ENCODE peak calls at places on chromosomes 16 and 17, in nine cellular contexts. F is activated T-cell treated with anti-CD3 and anti-CD28 coated beads, Interleukin-2, amount 50 U/mL, for 72 hours; D is M059J; J is stimulated activated CD8-positive, alpha-beta memory T cell treated with anti-CD3 and anti-CD28 coated beads, Interleukin-7, amount 100 ng/mL, for 1 hour; Y is CD4-positive, alpha-beta T cell; R is transverse colon; O is mesenteric fat pad; W is activated CD8-positive, alpha-beta T cell treated with anti-CD3 and anti-CD28 coated beads, Interleukin-2, amount 10 ng/mL, durations not matched to agents 7 days and 5 days; V is T-cell. B is an unnamed sample.

GRCh38 chr17:79183221-79184158 is 108.9 kb downstream of the ENGASE start:
- DNase-seq in F (no peak), D (no peak), J (no peak), Y (no peak), R (no peak), O (no peak), W (no peak), V (no peak), B (peak)

GRCh38 chr17:10033982-10034381 is 128.9 kb upstream of the RCVRN start:
- DNase-seq in F (no peak), D (no peak), J (no peak), Y (no peak), R (no peak), O (no peak), W (no peak), V (no peak), B (no peak)

GRCh38 chr17:30251931-30252330 is 16.4 kb upstream of the SLC6A4 start:
- DNase-seq in F (no peak), D (no peak), J (no peak), Y (no peak), R (no peak), O (no peak), W (no peak), V (no peak), B (no peak)

GRCh38 chr17:64615025-64615677 is 47.0 kb downstream of the SMURF2 start:
- DNase-seq in F (no peak), D (peak), J (no peak), Y (no peak), R (no peak), O (no peak), W (no peak), V (no peak), B (no peak)

GRCh38 chr17:45848868-45849535 is 4.3 kb downstream of the SPPL2C start:
- DNase-seq in F (no peak), D (no peak), J (no peak), Y (no peak), R (no peak), O (no peak), W (no peak), V (no peak), B (no peak)

GRCh38 chr16:86085795-86086194 is 186.8 kb downstream of the IRF8 start:
- DNase-seq in F (no peak), D (no peak), J (no peak), Y (no peak), R (no peak), O (peak), W (no peak), V (no peak), B (no peak)

GRCh38 chr17:49952209-49952911 is 16.6 kb upstream of the DLX4 start:
- DNase-seq in F (peak), D (peak), J (peak), Y (peak), R (peak), O (no peak), W (peak), V (peak), B (peak)

GRCh38 chr16:57843400-57843799 is 41.1 kb upstream of the KIFC3 start:
- DNase-seq in F (no peak), D (no peak), J (no peak), Y (no peak), R (no peak), O (no peak), W (no peak), V (no peak), B (no peak)

GRCh38 chr17:78342438-78343098 is 17.3 kb downstream of the SOCS3 start:
- DNase-seq in F (no peak), D (peak), J (no peak), Y (no peak), R (no peak), O (no peak), W (no peak), V (no peak), B (no peak)

GRCh38 chr16:70700101-70701020 is 14.5 kb upstream of the MTSS2 start:
- DNase-seq in F (no peak), D (peak), J (no peak), Y (no peak), R (no peak), O (no peak), W (no peak), V (no peak), B (no peak)

GRCh38 chr17:44602390-44602789 is 45.1 kb downstream of the FZD2 start:
- DNase-seq in F (no peak), D (no peak), J (no peak), Y (no peak), R (no peak), O (no peak), W (no peak), V (no peak), B (no peak)

GRCh38 chr16:60640038-60640437 is 1396.2 kb downstream of the CDH8 start:
- DNase-seq in F (no peak), D (no peak), J (no peak), Y (no peak), R (no peak), O (no peak), W (no peak), V (no peak), B (no peak)

GRCh38 chr16:62711797-62712196 is 675.6 kb upstream of the CDH8 start:
- DNase-seq in F (no peak), D (no peak), J (no peak), Y (no peak), R (no peak), O (no peak), W (no peak), V (no peak), B (no peak)

GRCh38 chr17:76262732-76263344 is 2.3 kb upstream of the UBALD2 start:
- DNase-seq in F (peak), D (peak), J (no peak), Y (no peak), R (peak), O (no peak), W (peak), V (no peak), B (peak)

GRCh38 chr16:50313596-50314483 is 47.5 kb downstream of the ADCY7 start:
- DNase-seq in F (peak), D (no peak), J (peak), Y (peak), R (no peak), O (peak), W (peak), V (peak), B (peak)

GRCh38 chr16:85364323-85365040 is 248.6 kb upstream of the GSE1 start:
- DNase-seq in F (no peak), D (no peak), J (no peak), Y (no peak), R (no peak), O (no peak), W (no peak), V (no peak), B (no peak)

GRCh38 chr17:56779898-56780777 is 53.6 kb downstream of the C17orf67 start:
- DNase-seq in F (peak), D (peak), J (peak), Y (peak), R (peak), O (peak), W (peak), V (peak), B (peak)

GRCh38 chr17:30956764-30957374 is 14.0 kb upstream of the RNF135 start:
- DNase-seq in F (no peak), D (no peak), J (no peak), Y (no peak), R (no peak), O (peak), W (no peak), V (no peak), B (no peak)

GRCh38 chr16:13376174-13376573 is 474.8 kb downstream of the SHISA9 start:
- DNase-seq in F (peak), D (no peak), J (no peak), Y (no peak), R (no peak), O (no peak), W (no peak), V (no peak), B (no peak)

GRCh38 chr17:57892820-57893595 is 43.2 kb upstream of the MRPS23 start:
- DNase-seq in F (no peak), D (peak), J (no peak), Y (no peak), R (peak), O (peak), W (no peak), V (no peak), B (peak)

GRCh38 chr17:17959520-17960361 is 12.5 kb downstream of the TOM1L2 start:
- DNase-seq in F (peak), D (peak), J (no peak), Y (no peak), R (no peak), O (no peak), W (peak), V (no peak), B (no peak)

GRCh38 chr17:73605444-73605843 is 38.8 kb downstream of the SDK2 start:
- DNase-seq in F (no peak), D (no peak), J (no peak), Y (no peak), R (no peak), O (no peak), W (no peak), V (no peak), B (no peak)

GRCh38 chr17:21041753-21042433 is 918 bp downstream of the USP22 start:
- DNase-seq in F (peak), D (peak), J (no peak), Y (peak), R (peak), O (peak), W (peak), V (peak), B (peak)

GRCh38 chr17:8192070-8192815 is 2.3 kb upstream of the BORCS6 start:
- DNase-seq in F (peak), D (peak), J (no peak), Y (no peak), R (peak), O (no peak), W (peak), V (peak), B (peak)

GRCh38 chr16:80454802-80455201 is 86.0 kb upstream of the DYNLRB2 start:
- DNase-seq in F (no peak), D (no peak), J (no peak), Y (no peak), R (no peak), O (no peak), W (no peak), V (no peak), B (no peak)

GRCh38 chr17:21242780-21243515 is 10.3 kb downstream of the NATD1 start:
- DNase-seq in F (no peak), D (no peak), J (no peak), Y (no peak), R (no peak), O (no peak), W (no peak), V (no peak), B (peak)

GRCh38 chr16:54506691-54507090 is 220.1 kb upstream of the IRX3 start:
- DNase-seq in F (no peak), D (no peak), J (no peak), Y (no peak), R (no peak), O (no peak), W (no peak), V (no peak), B (no peak)

GRCh38 chr17:81428121-81428515 is 32.9 kb downstream of the BAHCC1 start:
- DNase-seq in F (peak), D (no peak), J (no peak), Y (no peak), R (peak), O (no peak), W (peak), V (no peak), B (no peak)

GRCh38 chr16:72901012-72901411 is 146.9 kb downstream of the ZFHX3 start:
- DNase-seq in F (no peak), D (no peak), J (no peak), Y (no peak), R (no peak), O (no peak), W (no peak), V (no peak), B (no peak)

GRCh38 chr16:70677499-70678120 is 8.2 kb downstream of the MTSS2 start:
- DNase-seq in F (no peak), D (no peak), J (no peak), Y (no peak), R (no peak), O (no peak), W (no peak), V (no peak), B (no peak)

GRCh38 chr17:80416940-80417293 is 1.9 kb downstream of the ENDOV start:
- DNase-seq in F (no peak), D (no peak), J (no peak), Y (no peak), R (no peak), O (no peak), W (no peak), V (no peak), B (no peak)

GRCh38 chr16:87580855-87581261 is 21.4 kb upstream of the JPH3 start:
- DNase-seq in F (no peak), D (peak), J (no peak), Y (no peak), R (no peak), O (no peak), W (no peak), V (no peak), B (no peak)

GRCh38 chr17:30278032-30278431 is 13.7 kb downstream of the BLMH start:
- DNase-seq in F (no peak), D (peak), J (no peak), Y (no peak), R (no peak), O (no peak), W (no peak), V (no peak), B (peak)

GRCh38 chr16:78434401-78434800 is 334.9 kb downstream of the WWOX start:
- DNase-seq in F (no peak), D (no peak), J (no peak), Y (no peak), R (no peak), O (no peak), W (no peak), V (no peak), B (no peak)

GRCh38 chr17:75765981-75766380 is 989 bp upstream of the GALK1 start:
- DNase-seq in F (no peak), D (no peak), J (no peak), Y (no peak), R (no peak), O (no peak), W (no peak), V (no peak), B (no peak)

GRCh38 chr16:28537076-28537475 is 1.7 kb downstream of the NUPR1 start:
- DNase-seq in F (no peak), D (no peak), J (no peak), Y (no peak), R (no peak), O (no peak), W (no peak), V (no peak), B (no peak)

GRCh38 chr16:18047761-18048160 is 288.8 kb downstream of the NPIPA8 start:
- DNase-seq in F (no peak), D (no peak), J (no peak), Y (no peak), R (no peak), O (no peak), W (no peak), V (no peak), B (no peak)

GRCh38 chr17:45020354-45021138 is 30.9 kb downstream of the DCAKD start:
- DNase-seq in F (no peak), D (no peak), J (no peak), Y (no peak), R (peak), O (no peak), W (no peak), V (no peak), B (no peak)

GRCh38 chr17:48541574-48542113 is 3.3 kb downstream of the HOXB2 start:
- DNase-seq in F (peak), D (peak), J (no peak), Y (peak), R (peak), O (no peak), W (peak), V (no peak), B (no peak)

GRCh38 chr16:22681551-22681880 is 132.4 kb upstream of the HS3ST2 start:
- DNase-seq in F (no peak), D (no peak), J (no peak), Y (no peak), R (no peak), O (no peak), W (no peak), V (no peak), B (no peak)

B was measured in Caco-2.